ENCODE peak calls at places on chromosomes 3 and 15, in six cellular contexts. B is KBM-7; X is NCI-H460; D is activated CD8-positive, alpha-beta memory T cell treated with anti-CD3 and anti-CD28 coated beads for 48 hours; L is activated effector memory CD4-positive, alpha-beta T cell treated with Interleukin-2 at 50 U/mL for 16 hours; H is NCI-H2081. T is an unnamed sample.

GRCh38 chr3:134249935-134250716 is 533 bp downstream of the RYK start:
- DNase-seq in D (no peak), B (peak), L (peak), H (peak), X (no peak), T (peak)

GRCh38 chr3:124924741-124925140 is 9.8 kb downstream of the MUC13 start:
- DNase-seq in X (no peak), B (no peak), D (no peak), L (no peak), H (no peak), T (no peak)

GRCh38 chr3:187994221-187995085 is 159.5 kb upstream of the LPP start:
- DNase-seq in X (no peak), H (no peak), L (peak), B (no peak), D (no peak), T (no peak)

GRCh38 chr3:50405249-50405648 is 45.9 kb upstream of the TMEM115 start:
- DNase-seq in H (no peak), D (no peak), X (peak), L (no peak), B (peak), T (no peak)

GRCh38 chr15:70314018-70314354 is 216.3 kb upstream of the TLE3 start:
- DNase-seq in L (no peak), X (no peak), H (no peak), D (no peak), B (no peak), T (no peak)

GRCh38 chr3:176375519-176375918 is 821.8 kb downstream of the TBL1XR1 start:
- DNase-seq in H (no peak), B (no peak), X (no peak), D (no peak), L (no peak), T (no peak)

GRCh38 chr15:78968539-78969271 is 23.9 kb upstream of the CTSH start:
- DNase-seq in H (no peak), B (no peak), X (no peak), L (no peak), D (no peak), T (no peak)

GRCh38 chr15:34124656-34125055 is 22.8 kb downstream of the PGBD4 start:
- DNase-seq in X (no peak), H (no peak), L (no peak), D (no peak), B (no peak), T (no peak)

GRCh38 chr3:66121288-66121687 is 82.6 kb upstream of the MAGI1 start:
- DNase-seq in D (no peak), L (no peak), H (no peak), B (no peak), X (no peak), T (no peak)

GRCh38 chr3:30426319-30426993 is 179.9 kb upstream of the TGFBR2 start:
- DNase-seq in B (no peak), D (no peak), H (no peak), X (no peak), L (no peak), T (peak)

GRCh38 chr15:98160236-98160635 is 199.7 kb downstream of the ARRDC4 start:
- DNase-seq in L (no peak), D (no peak), X (no peak), H (peak), B (peak), T (no peak)

GRCh38 chr15:87777054-87777498 is 479.5 kb downstream of the NTRK3 start:
- DNase-seq in X (no peak), H (no peak), D (no peak), B (no peak), L (no peak), T (no peak)

GRCh38 chr15:27235689-27236088 is 264.7 kb downstream of the GABRG3 start:
- DNase-seq in D (no peak), B (no peak), L (no peak), H (no peak), X (no peak), T (no peak)

GRCh38 chr15:94026458-94026967 is 204.8 kb upstream of the MCTP2 start:
- DNase-seq in H (no peak), B (no peak), L (no peak), D (no peak), X (no peak), T (no peak)

GRCh38 chr15:37289109-37289765 is 188.9 kb upstream of the MEIS2 start:
- DNase-seq in D (no peak), H (peak), B (peak), L (no peak), X (no peak), T (no peak)

GRCh38 chr3:179734497-179735281 is 81.8 kb downstream of the USP13 start:
- DNase-seq in X (no peak), L (no peak), H (no peak), D (no peak), B (no peak), T (no peak)

GRCh38 chr3:176814252-176814651 is 383.0 kb downstream of the TBL1XR1 start:
- DNase-seq in L (no peak), B (peak), X (peak), H (no peak), D (no peak), T (peak)

GRCh38 chr3:120791010-120791409 is 48.5 kb downstream of the GTF2E1 start:
- DNase-seq in H (no peak), D (no peak), X (no peak), B (no peak), L (no peak), T (no peak)

GRCh38 chr15:70055601-70056051 is 42.1 kb downstream of the TLE3 start:
- DNase-seq in L (no peak), D (no peak), B (no peak), X (no peak), H (no peak), T (no peak)

GRCh38 chr3:72177075-72178050 is 392.4 kb upstream of the PROK2 start:
- DNase-seq in X (no peak), D (peak), B (peak), H (no peak), L (no peak), T (peak)

GRCh38 chr3:36697397-36698001 is 66.9 kb downstream of the DCLK3 start:
- DNase-seq in B (no peak), X (no peak), L (no peak), D (no peak), H (peak), T (no peak)

GRCh38 chr3:188021041-188021440 is 132.9 kb upstream of the LPP start:
- DNase-seq in D (no peak), L (no peak), X (no peak), H (no peak), B (no peak), T (no peak)

GRCh38 chr3:132135628-132136333 is 101.0 kb upstream of the CPNE4 start:
- DNase-seq in B (no peak), L (no peak), D (no peak), H (no peak), X (peak), T (no peak)

GRCh38 chr15:90126022-90126421 is 23.8 kb upstream of the IDH2 start:
- DNase-seq in B (no peak), D (no peak), X (no peak), H (no peak), L (no peak), T (no peak)

GRCh38 chr3:161069441-161070251 is 35.5 kb downstream of the B3GALNT1 start:
- DNase-seq in D (no peak), H (no peak), B (peak), X (no peak), L (no peak), T (no peak)

GRCh38 chr3:132650153-132650552 is 9.5 kb downstream of the ACAD11 start:
- DNase-seq in L (no peak), D (no peak), X (no peak), H (no peak), B (no peak), T (no peak)

GRCh38 chr3:16456784-16457415 is 56.6 kb downstream of the RFTN1 start:
- DNase-seq in X (no peak), D (no peak), H (no peak), L (no peak), B (no peak), T (no peak)

GRCh38 chr3:65713016-65713415 is 325.7 kb downstream of the MAGI1 start:
- DNase-seq in H (no peak), B (peak), X (no peak), L (no peak), D (no peak), T (no peak)

GRCh38 chr3:30550246-30550645 is 56.2 kb upstream of the TGFBR2 start:
- DNase-seq in X (no peak), L (no peak), H (no peak), D (no peak), B (no peak), T (no peak)

GRCh38 chr3:8760091-8760490 is 9.3 kb downstream of the OXTR start:
- DNase-seq in B (no peak), L (no peak), H (no peak), D (no peak), X (no peak), T (no peak)

T was measured in Right ventricle myocardium superior.